ENCODE peak calls at places on chromosomes 4 and X, in ten cellular contexts. D is fibroblast of lung; T is CD4-positive, alpha-beta T cell; C is hepatocyte; Y is tibial nerve; N is GM12878; B is H9; J is tibial artery; R is PC-3; H is body of pancreas. A is an unnamed sample.

GRCh38 chr4:153521467-153521866 is 55.3 kb downstream of the TMEM131L start:
- DNase-seq in R (no peak), B (no peak), D (no peak), N (peak; percentile 57), J (no peak), Y (no peak), T (no peak), C (no peak), H (no peak), A (no peak)

GRCh38 chr4:108620101-108620932 is at the start of gene RPL34:
- DNase-seq in Y (peak; percentile 98), N (peak; percentile 98), H (peak; percentile 96), R (peak; percentile 95), J (peak; percentile 98), B (peak; percentile 96), C (peak; percentile 98), T (peak; percentile 97), D (peak; percentile 99), A (peak; percentile 99)

GRCh38 chr4:61443813-61444510 is 243.8 kb downstream of the ADGRL3 start:
- DNase-seq in D (peak; percentile 71), Y (no peak), C (no peak), H (no peak), R (peak; percentile 82), J (no peak), N (no peak), B (no peak), T (no peak), A (no peak)

GRCh38 chr4:70634482-70634881 is 5.9 kb downstream of the ENAM start:
- DNase-seq in R (peak; percentile 43), T (no peak), H (no peak), B (no peak), C (no peak), J (no peak), N (no peak), Y (no peak), D (no peak), A (no peak)

GRCh38 chrX:15464704-15465103 is 28.4 kb downstream of the PIR start:
- DNase-seq in C (no peak), Y (no peak), J (no peak), R (peak; percentile 2), D (peak; percentile 3), H (no peak), N (no peak), T (no peak), B (no peak), A (no peak)

GRCh38 chrX:45807572-45808425 is 607.1 kb upstream of the DIPK2B start:
- DNase-seq in N (no peak), J (no peak), C (peak; percentile 13), T (no peak), Y (no peak), H (no peak), D (peak; percentile 83), R (no peak), B (no peak), A (no peak)

GRCh38 chr4:136680271-136680670 is 852.0 kb downstream of the PCDH18 start:
- DNase-seq in Y (no peak), R (peak; percentile 7), B (no peak), T (no peak), J (no peak), H (no peak), N (no peak), D (no peak), C (peak; percentile 34), A (no peak)

GRCh38 chrX:107775734-107776511 is at the start of gene TSC22D3:
- DNase-seq in C (peak; percentile 90), R (peak; percentile 70), B (peak; percentile 81), D (peak; percentile 54), H (peak; percentile 87), Y (peak; percentile 57), J (peak; percentile 88), N (no peak), T (peak; percentile 37), A (peak; percentile 93)

GRCh38 chr4:183996868-183997267 is 91.8 kb downstream of the STOX2 start:
- DNase-seq in T (no peak), N (no peak), D (peak; percentile 66), Y (no peak), R (peak; percentile 60), B (no peak), J (no peak), H (no peak), C (no peak), A (no peak)

GRCh38 chr4:140630246-140630645 is 61.5 kb upstream of the UCP1 start:
- DNase-seq in R (no peak), B (no peak), D (no peak), N (no peak), T (no peak), C (no peak), H (no peak), J (no peak), Y (no peak), A (no peak)

GRCh38 chrX:97238632-97239031 is 354.9 kb downstream of the RPA4 start:
- DNase-seq in J (no peak), H (no peak), Y (no peak), N (no peak), R (peak; percentile 83), B (no peak), D (peak; percentile 71), C (no peak), T (no peak), A (no peak)

GRCh38 chr4:23269583-23269982 is 576.8 kb downstream of the GBA3 start:
- DNase-seq in H (no peak), R (no peak), D (no peak), C (no peak), Y (no peak), B (no peak), T (no peak), J (no peak), N (no peak), A (no peak)

GRCh38 chrX:86146102-86146501 is 2.1 kb upstream of the DACH2 start:
- DNase-seq in N (no peak), C (no peak), H (no peak), B (no peak), J (no peak), R (no peak), Y (no peak), T (no peak), D (no peak), A (no peak)

GRCh38 chr4:24103434-24104168 is 213.8 kb upstream of the PPARGC1A start:
- DNase-seq in C (no peak), J (no peak), T (no peak), Y (no peak), B (no peak), H (no peak), N (no peak), R (no peak), D (peak; percentile 66), A (no peak)

GRCh38 chr4:129999156-129999555 is 903.2 kb downstream of the C4orf33 start:
- DNase-seq in N (no peak), J (no peak), R (no peak), D (no peak), H (no peak), Y (no peak), C (no peak), B (no peak), T (no peak), A (no peak)

GRCh38 chrX:19682712-19683331 is 167.5 kb upstream of the MAP3K15 start:
- DNase-seq in Y (peak; percentile 45), C (peak; percentile 53), R (peak; percentile 32), J (peak; percentile 51), N (no peak), B (peak; percentile 49), H (peak; percentile 44), D (peak; percentile 94), T (peak; percentile 59), A (peak; percentile 87)

GRCh38 chrX:7570432-7571009 is 272.4 kb upstream of the VCX start:
- DNase-seq in B (no peak), D (no peak), C (no peak), T (no peak), R (no peak), J (no peak), N (no peak), Y (no peak), H (no peak), A (no peak)

GRCh38 chr4:7037425-7037824 is 5.7 kb upstream of the TADA2B start:
- DNase-seq in B (no peak), J (no peak), D (no peak), H (no peak), T (no peak), C (no peak), R (no peak), Y (no peak), N (no peak), A (no peak)

GRCh38 chrX:111507931-111508330 is 3.5 kb upstream of the SERTM2 start:
- DNase-seq in N (no peak), R (no peak), H (no peak), B (no peak), J (no peak), T (no peak), Y (no peak), D (peak; percentile 6), C (no peak), A (no peak)

DNA sequence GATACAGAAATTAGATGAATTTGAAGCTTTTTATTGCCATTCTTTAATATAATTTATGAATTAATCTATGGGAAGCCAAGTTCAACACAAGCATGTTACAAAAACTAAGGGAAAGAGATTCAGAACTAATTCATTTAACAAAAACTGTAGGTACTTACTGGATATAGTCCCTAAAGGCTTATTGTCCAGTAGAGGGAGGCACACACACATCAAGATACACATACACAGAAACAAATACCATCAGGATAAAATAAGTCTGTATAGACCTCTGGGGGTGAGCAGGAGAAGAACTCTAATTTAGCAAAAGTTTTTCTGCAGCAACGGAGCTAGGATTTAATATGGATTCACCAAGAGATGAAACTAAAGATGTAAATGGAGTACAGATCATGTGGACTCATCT is 83.0 kb upstream of the IL13RA1 start:
- DNase-seq in Y (no peak), B (no peak), N (no peak), C (peak; percentile 29), T (no peak), J (no peak), R (peak; percentile 60), D (peak; percentile 43), H (no peak), A (no peak)
- TF ChIP-seq CTCF in Y (no peak), B (peak; percentile 43), N (peak; percentile 45), C (peak; percentile 51), T (no peak), J (peak; percentile 38), R (peak; percentile 78), D (peak; percentile 46), H (peak; percentile 66), A (peak; percentile 39)

GRCh38 chr4:110840221-110840654 is 217.4 kb upstream of the PITX2 start:
- DNase-seq in N (no peak), D (peak; percentile 44), J (no peak), B (no peak), T (no peak), R (peak; percentile 6), C (no peak), Y (no peak), H (no peak), A (no peak)
- H3K27ac ChIP-seq in N (no peak overlapping the region), D (no peak overlapping the region), J (no peak overlapping the region), B (no peak overlapping the region), T (no peak overlapping the region), R (no peak overlapping the region), C (no peak overlapping the region), Y (no peak overlapping the region), H (no peak overlapping the region), A (no peak overlapping the region)

GRCh38 chr4:4990857-4991540 is 28.3 kb downstream of the CYTL1 start:
- DNase-seq in C (peak; percentile 68), R (peak; percentile 81), N (no peak), J (peak; percentile 88), Y (peak; percentile 64), D (peak; percentile 85), B (no peak), H (peak; percentile 57), T (no peak), A (peak; percentile 92)
- TF ChIP-seq CTCF in C (no peak), R (no peak), N (no peak), J (no peak), Y (no peak), D (no peak), B (no peak), H (no peak), T (no peak), A (no peak)

GRCh38 chr4:139562839-139563238 is 6.8 kb upstream of the SETD7 start:
- DNase-seq in N (no peak), H (no peak), J (no peak), D (no peak), R (no peak), C (no peak), Y (no peak), T (no peak), B (no peak), A (no peak)
- H3K27ac ChIP-seq in N (no peak overlapping the region), H (no peak overlapping the region), J (no peak overlapping the region), D (no peak overlapping the region), R (no peak overlapping the region), C (no peak overlapping the region), Y (no peak overlapping the region), T (no peak overlapping the region), B (no peak overlapping the region), A (no peak overlapping the region)

A was measured in kidney.